ENCODE peak calls at places on chromosomes 13 and 19, in eight cellular contexts. M, N, I, G, V, Z, D and S are unnamed samples.

GRCh38 chr13:41236369-41236768 is 27.0 kb downstream of the MTRF1 start:
- DNase-seq in V (no peak), D (no peak), G (no peak), I (no peak), M (no peak), Z (no peak), N (no peak), S (no peak)

GRCh38 chr19:9075064-9075964 is 11.5 kb upstream of the OR1M1 start:
- DNase-seq in Z (peak; percentile 93), D (peak; percentile 30), N (peak; percentile 100), M (peak; percentile 97), V (peak; percentile 50), I (peak; percentile 83), G (peak; percentile 67), S (no peak)

GRCh38 chr13:53112522-53112921 is 83.9 kb downstream of the OLFM4 start:
- DNase-seq in N (no peak), M (no peak), Z (no peak), V (no peak), G (no peak), I (no peak), D (no peak), S (peak; percentile 1)

GRCh38 chr13:113969973-113970611 is 3.8 kb downstream of the C13orf46 start:
- DNase-seq in V (no peak), I (no peak), D (no peak), M (no peak), N (peak; percentile 57), G (no peak), Z (no peak), S (no peak)

GRCh38 chr19:21322528-21322927 is 6.7 kb downstream of the ZNF708 start:
- DNase-seq in N (no peak), I (peak; percentile 78), V (no peak), Z (no peak), M (no peak), D (no peak), G (no peak), S (no peak)

GRCh38 chr13:78589206-78589605 is 14.1 kb downstream of the POU4F1 start:
- DNase-seq in N (peak; percentile 48), D (no peak), I (peak; percentile 49), V (peak; percentile 90), G (peak; percentile 94), Z (peak; percentile 60), M (no peak), S (peak; percentile 29)

GRCh38 chr13:24097064-24097463 is 63.5 kb upstream of the SPATA13 start:
- DNase-seq in N (peak; percentile 19), V (no peak), D (no peak), M (no peak), Z (no peak), I (peak; percentile 92), G (no peak), S (no peak)

GRCh38 chr19:15831626-15832025 is 16.2 kb upstream of the OR10H1 start:
- DNase-seq in M (no peak), Z (no peak), I (no peak), G (no peak), D (no peak), V (no peak), N (no peak), S (no peak)

GRCh38 chr19:511101-511841 is 4.0 kb downstream of the TPGS1 start:
- DNase-seq in Z (peak; percentile 74), V (peak; percentile 75), I (peak; percentile 42), N (no peak), M (peak; percentile 83), G (no peak), D (no peak), S (peak; percentile 84)

GRCh38 chr19:30649934-30650614 is 277.9 kb downstream of the ZNF536 start:
- DNase-seq in N (peak; percentile 54), I (peak; percentile 70), M (peak; percentile 46), Z (peak; percentile 66), D (peak; percentile 70), G (peak; percentile 79), V (peak; percentile 68), S (peak; percentile 58)

GRCh38 chr13:94057618-94058017 is 421.9 kb downstream of the DCT start:
- DNase-seq in Z (no peak), I (no peak), D (peak; percentile 29), G (no peak), N (no peak), V (no peak), M (no peak), S (no peak)

GRCh38 chr19:5035105-5035761 is 66.3 kb downstream of the KDM4B start:
- DNase-seq in V (no peak), G (no peak), Z (no peak), I (no peak), M (no peak), N (no peak), D (no peak), S (no peak)

GRCh38 chr13:99467764-99468163 is 33.5 kb upstream of the TM9SF2 start:
- DNase-seq in V (no peak), Z (peak; percentile 28), D (no peak), N (peak; percentile 94), G (no peak), I (peak; percentile 83), M (no peak), S (no peak)

GRCh38 chr19:56109216-56109615 is 11.9 kb downstream of the ZNF787 start:
- DNase-seq in V (no peak), N (no peak), D (no peak), I (peak; percentile 51), M (no peak), G (no peak), Z (no peak), S (no peak)

GRCh38 chr19:45667620-45668341 is at the start of gene GIPR:
- DNase-seq in G (peak; percentile 77), Z (peak; percentile 81), N (peak; percentile 70), D (peak; percentile 74), V (peak; percentile 66), M (peak; percentile 72), I (peak; percentile 72), S (peak; percentile 76)

GRCh38 chr13:97726664-97727235 is 226.7 kb upstream of the IPO5 start:
- DNase-seq in Z (no peak), N (no peak), G (no peak), D (no peak), V (no peak), M (no peak), I (no peak), S (no peak)

GRCh38 chr19:37920591-37921450 is 13.8 kb downstream of the SIPA1L3 start:
- DNase-seq in M (no peak), N (no peak), V (peak; percentile 23), Z (peak; percentile 28), I (no peak), D (no peak), G (no peak), S (no peak)

GRCh38 chr19:412356-413355 is 3.7 kb upstream of the C2CD4C start:
- DNase-seq in M (no peak), V (peak; percentile 82), N (no peak), G (peak; percentile 61), D (peak; percentile 38), Z (peak; percentile 67), I (no peak), S (no peak)

GRCh38 chr19:36573948-36574726 is 1.0 kb upstream of the ZNF529 start:
- DNase-seq in V (no peak), Z (peak; percentile 33), D (no peak), G (peak; percentile 43), M (no peak), I (peak; percentile 62), N (peak; percentile 1), S (no peak)

DNA sequence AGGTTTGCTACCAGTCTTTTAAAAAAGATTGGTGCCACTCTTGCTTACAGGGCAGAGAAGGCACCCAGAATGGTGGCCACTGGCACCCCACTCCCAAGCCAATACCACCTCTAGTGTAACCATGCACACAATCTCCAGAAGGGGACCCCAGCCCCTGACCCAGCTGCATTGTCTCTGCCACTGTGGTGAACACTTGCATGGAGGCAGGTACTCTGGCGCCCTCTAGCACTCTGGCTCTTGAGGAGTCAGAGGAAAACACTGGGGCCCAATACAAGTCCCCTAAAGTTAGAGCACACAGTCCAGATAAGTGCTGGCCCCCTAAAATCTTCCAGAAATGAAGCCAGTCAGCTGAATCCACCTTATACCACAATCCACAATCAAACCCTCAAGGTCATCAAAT is 6.0 kb downstream of the ERVV-1 start:
- DNase-seq in D (no peak), G (peak; percentile 99), Z (no peak), V (peak; percentile 64), M (peak; percentile 3), N (no peak), I (no peak), S (peak; percentile 46)
- TF ChIP-seq EZH2phosphoT487 in D (no peak), G (no peak), Z (no peak), V (no peak), M (no peak), N (no peak), I (no peak), S (no peak)

GRCh38 chr19:14413355-14413754 is 5.8 kb downstream of the DDX39A start:
- DNase-seq in N (no peak), M (no peak), V (no peak), I (no peak), Z (no peak), G (no peak), D (no peak), S (no peak)
- H3K4me2 ChIP-seq in N (no peak overlapping the region), M (no peak overlapping the region), V (no peak overlapping the region), I (no peak overlapping the region), Z (no peak overlapping the region), G (no peak overlapping the region), D (peak overlapping the region; percentile 59), S (no peak overlapping the region)

GRCh38 chr13:28495586-28496564 is 947 bp upstream of the FLT1 start:
- DNase-seq in I (peak; percentile 17), G (peak; percentile 31), M (no peak), N (no peak), D (no peak), V (no peak), Z (no peak), S (no peak)
- H2AFZ ChIP-seq in I (peak overlapping the region; percentile 84), G (peak overlapping the region; percentile 48), M (no peak overlapping the region), N (no peak overlapping the region), D (no peak overlapping the region), V (no peak overlapping the region), Z (peak overlapping the region; percentile 68), S (no peak overlapping the region)

DNA sequence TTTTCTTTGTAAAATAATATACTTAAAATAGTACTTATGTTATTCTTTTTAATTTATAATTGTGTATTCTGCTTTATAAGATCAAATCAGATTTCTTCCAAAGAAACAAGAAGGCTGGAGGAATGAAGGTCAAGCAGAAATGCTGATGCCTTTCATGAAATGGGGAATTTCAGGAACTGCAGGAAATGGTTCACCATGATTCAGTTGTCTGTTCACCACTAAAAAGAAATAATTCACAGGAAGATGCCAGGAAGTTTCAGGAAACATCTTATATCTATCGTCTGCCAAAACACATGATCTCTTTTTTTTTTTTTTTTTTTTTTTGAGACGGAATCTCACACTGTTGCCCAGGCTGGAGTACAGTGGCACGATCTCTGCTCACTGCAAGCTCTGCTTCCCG is 15.7 kb upstream of the SCEL start:
- DNase-seq in N (peak; percentile 51), G (no peak), D (no peak), I (peak; percentile 44), Z (no peak), V (no peak), M (no peak), S (no peak)
- TF ChIP-seq EZH2phosphoT487 in N (no peak), G (no peak), D (no peak), I (no peak), Z (no peak), V (no peak), M (no peak), S (no peak)